ENCODE peak calls at places on chromosomes 11 and 22, in four cellular contexts. One of them, this sample, is unnamed. For H3K4me1, the result is how much of the 10 kb centered on the place peaks cover.

GRCh38 chr11:17208257-17208999 is 642 bp upstream of the PIK3C2A start:
- DNase-seq in tibial nerve: no peak
- DNase-seq in testis: peak
- DNase-seq in right lobe of liver: no peak
- DNase-seq in this sample: peak

GRCh38 chr11:67314218-67314617 is 10.9 kb downstream of the SSH3 start:
- DNase-seq in tibial nerve: no peak
- DNase-seq in testis: peak
- DNase-seq in right lobe of liver: no peak
- DNase-seq in this sample: no peak

GRCh38 chr22:23563111-23563510 is 17.0 kb downstream of the IGLL1 start:
- DNase-seq in tibial nerve: no peak
- DNase-seq in testis: no peak
- DNase-seq in right lobe of liver: no peak
- DNase-seq in this sample: no peak

GRCh38 chr11:44112083-44112865 is 16.8 kb downstream of the EXT2 start:
- DNase-seq in tibial nerve: no peak
- DNase-seq in testis: peak
- DNase-seq in right lobe of liver: no peak
- DNase-seq in this sample: no peak

GRCh38 chr11:111336582-111337256 is 38.4 kb downstream of the POU2AF3 start:
- DNase-seq in tibial nerve: no peak
- DNase-seq in testis: no peak
- DNase-seq in right lobe of liver: no peak
- DNase-seq in this sample: no peak

GRCh38 chr22:35337932-35338331 is 38.2 kb downstream of the TOM1 start:
- DNase-seq in tibial nerve: no peak
- DNase-seq in testis: no peak
- DNase-seq in right lobe of liver: no peak
- DNase-seq in this sample: no peak

GRCh38 chr11:1153951-1154487 is 3.7 kb upstream of the MUC5AC start:
- DNase-seq in tibial nerve: no peak
- DNase-seq in testis: peak
- DNase-seq in right lobe of liver: peak
- DNase-seq in this sample: peak

GRCh38 chr11:10674991-10675440 is 18.5 kb downstream of the IRAG1 start:
- DNase-seq in tibial nerve: peak
- DNase-seq in testis: peak
- DNase-seq in right lobe of liver: no peak
- DNase-seq in this sample: peak

GRCh38 chr22:40597541-40598453 is 38.7 kb downstream of the MRTFA start:
- DNase-seq in tibial nerve: no peak
- DNase-seq in testis: no peak
- DNase-seq in right lobe of liver: no peak
- DNase-seq in this sample: no peak

GRCh38 chr11:19218801-19219460 is 17.1 kb upstream of the CSRP3 start:
- DNase-seq in tibial nerve: no peak
- DNase-seq in testis: no peak
- DNase-seq in right lobe of liver: no peak
- DNase-seq in this sample: no peak

GRCh38 chr22:28856095-28856455 is 27.3 kb upstream of the ZNRF3 start:
- DNase-seq in tibial nerve: no peak
- DNase-seq in testis: no peak
- DNase-seq in right lobe of liver: no peak
- DNase-seq in this sample: no peak

GRCh38 chr22:25453557-25453956 is 110.9 kb upstream of the GRK3 start:
- DNase-seq in tibial nerve: no peak
- DNase-seq in testis: peak
- DNase-seq in right lobe of liver: no peak
- DNase-seq in this sample: no peak

GRCh38 chr11:27700351-27701261 is at the start of gene BDNF:
- DNase-seq in tibial nerve: no peak
- DNase-seq in testis: peak
- DNase-seq in right lobe of liver: peak
- DNase-seq in this sample: peak

GRCh38 chr22:20810645-20811044 is 36.7 kb downstream of the SERPIND1 start:
- DNase-seq in tibial nerve: no peak
- DNase-seq in testis: no peak
- DNase-seq in right lobe of liver: no peak
- DNase-seq in this sample: no peak

GRCh38 chr22:37203354-37204044 is 8.8 kb downstream of the SSTR3 start:
- DNase-seq in tibial nerve: no peak
- DNase-seq in testis: no peak
- DNase-seq in right lobe of liver: peak
- DNase-seq in this sample: no peak

GRCh38 chr22:45966320-45966891 is 10.6 kb downstream of the WNT7B start:
- DNase-seq in tibial nerve: no peak
- DNase-seq in testis: no peak
- DNase-seq in right lobe of liver: no peak
- DNase-seq in this sample: no peak

GRCh38 chr22:48968201-48968959 is 859.3 kb downstream of the BRD1 start:
- DNase-seq in tibial nerve: no peak
- DNase-seq in testis: peak
- DNase-seq in right lobe of liver: no peak
- DNase-seq in this sample: no peak

GRCh38 chr11:108670381-108670930 is 5.6 kb downstream of the DDX10 start:
- DNase-seq in tibial nerve: no peak
- DNase-seq in testis: no peak
- DNase-seq in right lobe of liver: no peak
- DNase-seq in this sample: no peak

GRCh38 chr22:20247010-20247505 is 21.1 kb downstream of the RTN4R start:
- DNase-seq in tibial nerve: no peak
- DNase-seq in testis: no peak
- DNase-seq in right lobe of liver: peak
- DNase-seq in this sample: no peak

GRCh38 chr11:37748641-37749040 is 1150.6 kb upstream of the RAG2 start:
- DNase-seq in tibial nerve: no peak
- DNase-seq in testis: no peak
- DNase-seq in right lobe of liver: no peak
- DNase-seq in this sample: no peak

GRCh38 chr11:36376315-36376887 is 80.3 kb downstream of the PRR5L start:
- DNase-seq in tibial nerve: no peak
- DNase-seq in testis: peak
- DNase-seq in right lobe of liver: peak
- DNase-seq in this sample: peak
- H3K4me1 ChIP-seq in tibial nerve: under half
- H3K4me1 ChIP-seq in testis: under half
- H3K4me1 ChIP-seq in right lobe of liver: under half
- H3K4me1 ChIP-seq in this sample: under half

DNA sequence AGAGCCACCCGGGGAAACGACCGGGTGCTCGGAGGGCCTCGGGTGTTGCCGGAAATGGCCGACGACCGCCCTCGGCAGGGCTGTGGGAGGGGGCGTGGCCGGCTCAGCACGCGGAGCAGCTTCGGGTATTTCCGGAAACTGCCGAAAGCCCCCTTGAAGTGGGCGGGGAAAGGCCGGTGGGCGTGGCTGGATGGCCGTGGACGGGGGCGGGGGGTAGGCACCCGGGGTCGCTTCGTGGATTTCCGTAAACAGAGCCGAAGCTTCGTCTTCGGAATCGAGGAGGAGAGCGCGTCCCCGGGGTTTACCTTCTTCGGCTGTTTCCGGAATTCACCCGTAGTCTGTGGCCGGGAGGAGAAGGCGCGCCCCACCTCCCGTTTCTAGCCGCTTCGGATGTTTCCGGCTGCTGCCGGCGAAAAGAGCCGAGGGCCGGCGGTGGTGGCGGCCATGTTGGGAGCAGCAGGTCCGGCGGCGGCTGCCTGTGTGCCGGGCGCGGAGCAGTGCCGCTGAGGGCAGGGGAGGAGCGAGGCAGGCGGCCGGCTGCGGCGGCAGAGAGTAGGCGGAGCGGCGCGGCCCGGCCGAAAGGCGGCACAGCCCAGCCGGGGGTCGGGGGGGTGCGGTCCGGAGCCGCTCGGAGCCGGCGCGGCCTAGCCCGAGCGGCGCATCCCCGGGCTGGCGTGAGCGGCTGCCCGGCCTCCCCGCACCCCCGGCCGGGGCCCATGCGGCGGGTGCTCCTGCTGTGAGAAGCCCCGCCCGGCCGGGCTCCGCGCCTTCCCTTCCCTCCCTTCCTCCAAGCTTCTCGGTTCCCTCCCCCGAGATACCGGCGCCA is at the start of gene MARK2:
- DNase-seq in tibial nerve: peak
- DNase-seq in testis: peak
- DNase-seq in right lobe of liver: peak
- DNase-seq in this sample: peak
- TF ChIP-seq POLR2A in tibial nerve: peak
- TF ChIP-seq POLR2A in testis: peak
- TF ChIP-seq POLR2A in right lobe of liver: peak
- TF ChIP-seq POLR2A in this sample: peak

GRCh38 chr11:46348986-46349401 is 1.7 kb downstream of the DGKZ start:
- DNase-seq in tibial nerve: no peak
- DNase-seq in testis: no peak
- DNase-seq in right lobe of liver: no peak
- DNase-seq in this sample: no peak

GRCh38 chr11:46345881-46346484 is 1.3 kb upstream of the DGKZ start:
- DNase-seq in tibial nerve: no peak
- DNase-seq in testis: no peak
- DNase-seq in right lobe of liver: no peak
- DNase-seq in this sample: no peak

GRCh38 chr11:46346886-46347636 is at the start of gene DGKZ:
- DNase-seq in tibial nerve: peak
- DNase-seq in testis: peak
- DNase-seq in right lobe of liver: peak
- DNase-seq in this sample: peak

GRCh38 chr11:46348566-46348981 is 1.3 kb downstream of the DGKZ start:
- DNase-seq in tibial nerve: no peak
- DNase-seq in testis: no peak
- DNase-seq in right lobe of liver: no peak
- DNase-seq in this sample: no peak

DNA sequence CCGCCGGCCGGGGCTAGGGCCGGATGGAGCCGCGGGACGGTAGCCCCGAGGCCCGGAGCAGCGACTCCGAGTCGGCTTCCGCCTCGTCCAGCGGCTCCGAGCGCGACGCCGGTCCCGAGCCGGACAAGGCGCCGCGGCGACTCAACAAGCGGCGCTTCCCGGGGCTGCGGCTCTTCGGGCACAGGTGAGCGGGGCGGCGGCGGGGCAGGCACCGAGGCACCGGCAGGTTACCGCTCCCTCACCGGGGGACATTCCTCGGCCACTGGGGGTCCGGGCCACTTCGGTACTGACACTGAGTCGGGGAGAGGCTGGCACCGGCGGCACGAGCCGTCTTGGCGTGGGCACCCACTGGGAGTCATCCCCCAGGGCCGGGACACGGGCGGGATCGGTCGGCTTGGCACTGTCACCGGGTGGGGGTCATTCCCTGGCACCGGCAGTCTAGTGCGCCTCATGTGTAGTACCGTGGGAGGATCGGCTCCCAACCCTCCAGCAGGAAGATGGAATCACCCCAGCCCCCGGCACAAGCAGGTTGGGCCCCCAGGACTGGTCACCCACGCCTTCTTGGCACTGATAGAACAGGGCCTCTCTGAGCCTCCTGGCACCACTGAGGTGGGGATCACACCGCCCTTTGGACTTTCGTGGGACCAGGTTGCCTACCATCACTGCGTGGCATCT is 511 bp downstream of the DGKZ start:
- DNase-seq in tibial nerve: no peak
- DNase-seq in testis: no peak
- DNase-seq in right lobe of liver: peak
- DNase-seq in this sample: no peak
- H3K4me1 ChIP-seq in tibial nerve: under half
- H3K4me1 ChIP-seq in testis: under half
- H3K4me1 ChIP-seq in right lobe of liver: under half
- H3K4me1 ChIP-seq in this sample: under half

DNA sequence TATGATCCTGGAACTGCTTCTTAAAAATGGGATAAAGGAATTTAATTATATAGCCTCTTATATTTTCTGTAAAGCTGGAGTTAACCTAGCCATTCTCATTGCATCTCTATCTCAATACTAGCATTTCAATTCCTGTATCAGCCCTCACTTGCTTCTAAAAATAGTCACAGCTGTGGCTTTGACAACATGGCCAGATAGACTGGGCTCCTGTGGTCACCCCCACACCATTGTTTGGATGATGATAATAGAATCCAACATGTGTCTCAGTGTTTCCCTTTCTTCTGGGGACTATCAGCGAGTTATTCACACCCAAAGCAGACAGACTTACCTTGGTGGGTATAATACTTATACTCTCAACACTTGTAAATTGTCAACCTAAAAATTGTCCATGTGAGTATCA is 6.9 kb downstream of the VWA5A start:
- DNase-seq in tibial nerve: no peak
- DNase-seq in testis: no peak
- DNase-seq in right lobe of liver: no peak
- DNase-seq in this sample: no peak
- TF ChIP-seq POLR2A in tibial nerve: no peak
- TF ChIP-seq POLR2A in testis: no peak
- TF ChIP-seq POLR2A in right lobe of liver: no peak
- TF ChIP-seq POLR2A in this sample: no peak

GRCh38 chr11:65790104-65790901 is 3.4 kb downstream of the OVOL1 start:
- DNase-seq in tibial nerve: no peak
- DNase-seq in testis: no peak
- DNase-seq in right lobe of liver: no peak
- DNase-seq in this sample: no peak

GRCh38 chr11:65786786-65787636 is at the start of gene OVOL1:
- DNase-seq in tibial nerve: no peak
- DNase-seq in testis: peak
- DNase-seq in right lobe of liver: no peak
- DNase-seq in this sample: peak

GRCh38 chr11:65789230-65790103 is 2.6 kb downstream of the OVOL1 start:
- DNase-seq in tibial nerve: no peak
- DNase-seq in testis: no peak
- DNase-seq in right lobe of liver: no peak
- DNase-seq in this sample: peak

GRCh38 chr11:65787649-65788622 is 1.1 kb downstream of the OVOL1 start:
- DNase-seq in tibial nerve: no peak
- DNase-seq in testis: peak
- DNase-seq in right lobe of liver: no peak
- DNase-seq in this sample: peak

DNA sequence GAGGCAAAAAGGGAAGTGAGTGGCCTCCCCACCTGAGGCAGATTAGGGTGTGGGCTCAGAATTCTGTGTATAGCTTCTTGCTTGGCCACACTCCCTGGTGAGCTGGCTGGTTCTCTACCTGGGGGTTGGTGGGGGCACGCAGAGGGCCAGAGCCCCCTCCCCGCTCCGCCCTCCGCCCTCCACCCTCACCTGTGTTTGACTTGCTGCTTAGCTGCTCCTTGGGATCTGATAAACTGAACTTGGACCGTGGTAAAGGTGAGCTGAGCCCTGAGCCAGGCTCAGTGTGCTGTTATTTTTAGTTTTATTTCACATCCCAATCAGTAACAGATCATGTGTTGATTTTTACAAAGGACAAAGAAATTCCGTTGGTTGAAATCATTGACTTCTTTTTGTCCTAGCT is 1.9 kb downstream of the OVOL1 start:
- DNase-seq in tibial nerve: no peak
- DNase-seq in testis: no peak
- DNase-seq in right lobe of liver: no peak
- DNase-seq in this sample: no peak
- H3K4me1 ChIP-seq in tibial nerve: under half
- H3K4me1 ChIP-seq in testis: under half
- H3K4me1 ChIP-seq in right lobe of liver: under half
- H3K4me1 ChIP-seq in this sample: under half